ENCODE peak calls at places on chromosome 2, in five cellular contexts. S is left colon; M is tibial nerve; C is left cardiac atrium; V is effector memory CD8-positive, alpha-beta T cell. U is an unnamed sample.

GRCh38 chr2:191877875-191878274 is 31.0 kb upstream of the CAVIN2 start:
- DNase-seq in S (no peak), M (no peak), C (no peak), V (no peak), U (no peak)

GRCh38 chr2:27889774-27890145 is 427 bp downstream of the RBKS start:
- DNase-seq in S (no peak), M (no peak), C (peak), V (no peak), U (no peak)

GRCh38 chr2:121707344-121707919 is 29.2 kb downstream of the NIFK start:
- DNase-seq in S (no peak), M (no peak), C (no peak), V (no peak), U (no peak)

GRCh38 chr2:18940184-18940583 is 350.8 kb upstream of the NT5C1B start:
- DNase-seq in S (no peak), M (no peak), C (no peak), V (no peak), U (no peak)

GRCh38 chr2:236768393-236769140 is 198.9 kb downstream of the ACKR3 start:
- DNase-seq in S (no peak), M (no peak), C (no peak), V (no peak), U (no peak)

GRCh38 chr2:158184556-158185343 is 83.1 kb downstream of the UPP2 start:
- DNase-seq in S (no peak), M (no peak), C (no peak), V (no peak), U (no peak)

GRCh38 chr2:238728322-238729260 is 119.3 kb upstream of the TWIST2 start:
- DNase-seq in S (no peak), M (peak), C (peak), V (no peak), U (no peak)

GRCh38 chr2:81324046-81324445 is 1019.5 kb upstream of the LRRTM1 start:
- DNase-seq in S (no peak), M (no peak), C (no peak), V (no peak), U (no peak)

GRCh38 chr2:64698668-64699444 is 45.1 kb upstream of the SERTAD2 start:
- DNase-seq in S (no peak), M (no peak), C (no peak), V (no peak), U (no peak)

GRCh38 chr2:24957976-24958375 is 13.8 kb downstream of the DNAJC27 start:
- DNase-seq in S (no peak), M (no peak), C (no peak), V (no peak), U (no peak)

GRCh38 chr2:43035922-43036321 is 190.5 kb downstream of the ZFP36L2 start:
- DNase-seq in S (no peak), M (no peak), C (no peak), V (no peak), U (no peak)

GRCh38 chr2:70977605-70978205 is 725 bp upstream of the ANKRD53 start:
- DNase-seq in S (no peak), M (peak), C (peak), V (no peak), U (peak)

GRCh38 chr2:122007577-122007976 is 252.1 kb downstream of the TSN start:
- DNase-seq in S (no peak), M (no peak), C (no peak), V (no peak), U (no peak)

GRCh38 chr2:133949595-133949994 is 304.3 kb upstream of the MGAT5 start:
- DNase-seq in S (no peak), M (no peak), C (no peak), V (no peak), U (no peak)

GRCh38 chr2:43303889-43304288 is 77.5 kb upstream of the ZFP36L2 start:
- DNase-seq in S (no peak), M (no peak), C (no peak), V (no peak), U (no peak)

GRCh38 chr2:205766765-205767359 is 84.6 kb downstream of the NRP2 start:
- DNase-seq in S (peak), M (peak), C (peak), V (peak), U (peak)

GRCh38 chr2:73259276-73259675 is 25.0 kb downstream of the FBXO41 start:
- DNase-seq in S (no peak), M (no peak), C (no peak), V (no peak), U (no peak)

GRCh38 chr2:121491566-121491965 is 39.1 kb upstream of the RNU4ATAC start:
- DNase-seq in S (no peak), M (no peak), C (no peak), V (no peak), U (no peak)

GRCh38 chr2:197198890-197199289 is 111.7 kb downstream of the ANKRD44 start:
- DNase-seq in S (peak), M (peak), C (peak), V (peak), U (no peak)

GRCh38 chr2:46216213-46216612 is 81.0 kb upstream of the EPAS1 start:
- DNase-seq in S (no peak), M (no peak), C (no peak), V (no peak), U (no peak)

GRCh38 chr2:58512878-58513277 is 271.8 kb upstream of the FANCL start:
- DNase-seq in S (no peak), M (no peak), C (no peak), V (no peak), U (no peak)

GRCh38 chr2:25566694-25567093 is 106.7 kb downstream of the DTNB start:
- DNase-seq in S (peak), M (peak), C (no peak), V (no peak), U (no peak)

GRCh38 chr2:67290451-67290991 is 106.6 kb upstream of the ETAA1 start:
- DNase-seq in S (no peak), M (no peak), C (no peak), V (no peak), U (no peak)

GRCh38 chr2:201228271-201228911 is 31.9 kb upstream of the CASP8 start:
- DNase-seq in S (no peak), M (no peak), C (no peak), V (no peak), U (no peak)

GRCh38 chr2:134367216-134367615 is 113.3 kb downstream of the MGAT5 start:
- DNase-seq in S (no peak), M (no peak), C (no peak), V (no peak), U (no peak)